ENCODE peak calls at places on chromosome 21, in nine cellular contexts. One of them, this sample, is unnamed.

GRCh38 chr21:29235714-29236197 is 63.0 kb upstream of the BACH1 start:
- DNase-seq in fibroblast of villous mesenchyme: no peak
- DNase-seq in astrocyte of the spinal cord: no peak
- DNase-seq in uterus: no peak
- DNase-seq in sigmoid colon: no peak
- DNase-seq in GM12865: peak; percentile 89
- DNase-seq in Peyer's patch: no peak
- DNase-seq in dorsolateral prefrontal cortex: no peak
- DNase-seq in heart right ventricle: no peak
- DNase-seq in this sample: peak; percentile 73

GRCh38 chr21:41374867-41375533 is 13.2 kb downstream of the MX2 start:
- DNase-seq in fibroblast of villous mesenchyme: no peak
- DNase-seq in astrocyte of the spinal cord: no peak
- DNase-seq in uterus: peak; percentile 4
- DNase-seq in sigmoid colon: no peak
- DNase-seq in GM12865: no peak
- DNase-seq in Peyer's patch: no peak
- DNase-seq in dorsolateral prefrontal cortex: no peak
- DNase-seq in heart right ventricle: no peak
- DNase-seq in this sample: no peak

GRCh38 chr21:34874689-34875513 is 174.2 kb downstream of the RUNX1 start:
- DNase-seq in fibroblast of villous mesenchyme: no peak
- DNase-seq in astrocyte of the spinal cord: no peak
- DNase-seq in uterus: no peak
- DNase-seq in sigmoid colon: no peak
- DNase-seq in GM12865: peak; percentile 58
- DNase-seq in Peyer's patch: no peak
- DNase-seq in dorsolateral prefrontal cortex: no peak
- DNase-seq in heart right ventricle: no peak
- DNase-seq in this sample: no peak

GRCh38 chr21:45482899-45483821 is 59.1 kb downstream of the SLC19A1 start:
- DNase-seq in fibroblast of villous mesenchyme: no peak
- DNase-seq in astrocyte of the spinal cord: no peak
- DNase-seq in uterus: no peak
- DNase-seq in sigmoid colon: no peak
- DNase-seq in GM12865: no peak
- DNase-seq in Peyer's patch: no peak
- DNase-seq in dorsolateral prefrontal cortex: no peak
- DNase-seq in heart right ventricle: peak; percentile 25
- DNase-seq in this sample: no peak

GRCh38 chr21:41228006-41228370 is 60.0 kb downstream of the BACE2 start:
- DNase-seq in fibroblast of villous mesenchyme: no peak
- DNase-seq in astrocyte of the spinal cord: no peak
- DNase-seq in uterus: no peak
- DNase-seq in sigmoid colon: no peak
- DNase-seq in GM12865: no peak
- DNase-seq in Peyer's patch: no peak
- DNase-seq in dorsolateral prefrontal cortex: no peak
- DNase-seq in heart right ventricle: no peak
- DNase-seq in this sample: no peak

GRCh38 chr21:35395728-35396127 is 346.6 kb upstream of the RUNX1 start:
- DNase-seq in fibroblast of villous mesenchyme: no peak
- DNase-seq in astrocyte of the spinal cord: no peak
- DNase-seq in uterus: no peak
- DNase-seq in sigmoid colon: no peak
- DNase-seq in GM12865: no peak
- DNase-seq in Peyer's patch: no peak
- DNase-seq in dorsolateral prefrontal cortex: no peak
- DNase-seq in heart right ventricle: no peak
- DNase-seq in this sample: no peak

GRCh38 chr21:17783816-17784598 is 35.1 kb downstream of the C21orf91 start:
- DNase-seq in fibroblast of villous mesenchyme: no peak
- DNase-seq in astrocyte of the spinal cord: no peak
- DNase-seq in uterus: no peak
- DNase-seq in sigmoid colon: no peak
- DNase-seq in GM12865: peak; percentile 83
- DNase-seq in Peyer's patch: no peak
- DNase-seq in dorsolateral prefrontal cortex: no peak
- DNase-seq in heart right ventricle: no peak
- DNase-seq in this sample: peak; percentile 73

GRCh38 chr21:38631171-38631570 is 132.9 kb upstream of the ERG start:
- DNase-seq in fibroblast of villous mesenchyme: no peak
- DNase-seq in astrocyte of the spinal cord: peak; percentile 59
- DNase-seq in uterus: no peak
- DNase-seq in sigmoid colon: no peak
- DNase-seq in GM12865: no peak
- DNase-seq in Peyer's patch: no peak
- DNase-seq in dorsolateral prefrontal cortex: no peak
- DNase-seq in heart right ventricle: no peak
- DNase-seq in this sample: no peak

GRCh38 chr21:46151989-46152938 is 3.1 kb downstream of the FTCD start:
- DNase-seq in fibroblast of villous mesenchyme: no peak
- DNase-seq in astrocyte of the spinal cord: no peak
- DNase-seq in uterus: peak; percentile 14
- DNase-seq in sigmoid colon: peak; percentile 43
- DNase-seq in GM12865: no peak
- DNase-seq in Peyer's patch: peak; percentile 31
- DNase-seq in dorsolateral prefrontal cortex: peak; percentile 29
- DNase-seq in heart right ventricle: no peak
- DNase-seq in this sample: no peak

GRCh38 chr21:44353200-44353970 is at the start of gene TRPM2:
- DNase-seq in fibroblast of villous mesenchyme: peak; percentile 49
- DNase-seq in astrocyte of the spinal cord: no peak
- DNase-seq in uterus: no peak
- DNase-seq in sigmoid colon: no peak
- DNase-seq in GM12865: peak; percentile 76
- DNase-seq in Peyer's patch: no peak
- DNase-seq in dorsolateral prefrontal cortex: peak; percentile 73
- DNase-seq in heart right ventricle: peak; percentile 64
- DNase-seq in this sample: peak; percentile 37

GRCh38 chr21:40730051-40730760 is 116.8 kb downstream of the DSCAM start:
- DNase-seq in fibroblast of villous mesenchyme: no peak
- DNase-seq in astrocyte of the spinal cord: no peak
- DNase-seq in uterus: no peak
- DNase-seq in sigmoid colon: no peak
- DNase-seq in GM12865: no peak
- DNase-seq in Peyer's patch: no peak
- DNase-seq in dorsolateral prefrontal cortex: no peak
- DNase-seq in heart right ventricle: no peak
- DNase-seq in this sample: no peak

GRCh38 chr21:34073749-34074282 is 438 bp downstream of the MRPS6 start:
- DNase-seq in fibroblast of villous mesenchyme: no peak
- DNase-seq in astrocyte of the spinal cord: no peak
- DNase-seq in uterus: no peak
- DNase-seq in sigmoid colon: peak; percentile 64
- DNase-seq in GM12865: peak; percentile 52
- DNase-seq in Peyer's patch: peak; percentile 75
- DNase-seq in dorsolateral prefrontal cortex: peak; percentile 56
- DNase-seq in heart right ventricle: peak; percentile 58
- DNase-seq in this sample: no peak

GRCh38 chr21:14956826-14957225 is 108.0 kb downstream of the NRIP1 start:
- DNase-seq in fibroblast of villous mesenchyme: no peak
- DNase-seq in astrocyte of the spinal cord: peak; percentile 55
- DNase-seq in uterus: no peak
- DNase-seq in sigmoid colon: no peak
- DNase-seq in GM12865: no peak
- DNase-seq in Peyer's patch: no peak
- DNase-seq in dorsolateral prefrontal cortex: no peak
- DNase-seq in heart right ventricle: no peak
- DNase-seq in this sample: no peak

GRCh38 chr21:9837946-9838801 is 683.2 kb upstream of the TPTE start:
- DNase-seq in fibroblast of villous mesenchyme: no peak
- DNase-seq in astrocyte of the spinal cord: no peak
- DNase-seq in uterus: no peak
- DNase-seq in sigmoid colon: peak; percentile 66
- DNase-seq in GM12865: no peak
- DNase-seq in Peyer's patch: no peak
- DNase-seq in dorsolateral prefrontal cortex: peak; percentile 47
- DNase-seq in heart right ventricle: no peak
- DNase-seq in this sample: no peak

GRCh38 chr21:33968998-33969353 is 53.4 kb upstream of the ATP5PO start:
- DNase-seq in fibroblast of villous mesenchyme: no peak
- DNase-seq in astrocyte of the spinal cord: no peak
- DNase-seq in uterus: no peak
- DNase-seq in sigmoid colon: no peak
- DNase-seq in GM12865: no peak
- DNase-seq in Peyer's patch: no peak
- DNase-seq in dorsolateral prefrontal cortex: no peak
- DNase-seq in heart right ventricle: no peak
- DNase-seq in this sample: no peak

GRCh38 chr21:45887121-45887611 is 94.4 kb upstream of the COL6A1 start:
- DNase-seq in fibroblast of villous mesenchyme: peak; percentile 13
- DNase-seq in astrocyte of the spinal cord: peak; percentile 60
- DNase-seq in uterus: no peak
- DNase-seq in sigmoid colon: peak; percentile 81
- DNase-seq in GM12865: no peak
- DNase-seq in Peyer's patch: no peak
- DNase-seq in dorsolateral prefrontal cortex: peak; percentile 78
- DNase-seq in heart right ventricle: peak; percentile 64
- DNase-seq in this sample: no peak

GRCh38 chr21:36700295-36700960 is 1.5 kb downstream of the SIM2 start:
- DNase-seq in fibroblast of villous mesenchyme: no peak
- DNase-seq in astrocyte of the spinal cord: no peak
- DNase-seq in uterus: no peak
- DNase-seq in sigmoid colon: no peak
- DNase-seq in GM12865: no peak
- DNase-seq in Peyer's patch: no peak
- DNase-seq in dorsolateral prefrontal cortex: no peak
- DNase-seq in heart right ventricle: no peak
- DNase-seq in this sample: no peak

GRCh38 chr21:36702622-36702968 is 3.7 kb downstream of the SIM2 start:
- DNase-seq in fibroblast of villous mesenchyme: no peak
- DNase-seq in astrocyte of the spinal cord: no peak
- DNase-seq in uterus: no peak
- DNase-seq in sigmoid colon: no peak
- DNase-seq in GM12865: no peak
- DNase-seq in Peyer's patch: no peak
- DNase-seq in dorsolateral prefrontal cortex: no peak
- DNase-seq in heart right ventricle: no peak
- DNase-seq in this sample: no peak

GRCh38 chr21:36699546-36700294 is 805 bp downstream of the SIM2 start:
- DNase-seq in fibroblast of villous mesenchyme: no peak
- DNase-seq in astrocyte of the spinal cord: no peak
- DNase-seq in uterus: no peak
- DNase-seq in sigmoid colon: no peak
- DNase-seq in GM12865: no peak
- DNase-seq in Peyer's patch: no peak
- DNase-seq in dorsolateral prefrontal cortex: no peak
- DNase-seq in heart right ventricle: no peak
- DNase-seq in this sample: no peak

GRCh38 chr21:36701912-36702621 is 3.2 kb downstream of the SIM2 start:
- DNase-seq in fibroblast of villous mesenchyme: no peak
- DNase-seq in astrocyte of the spinal cord: no peak
- DNase-seq in uterus: no peak
- DNase-seq in sigmoid colon: no peak
- DNase-seq in GM12865: no peak
- DNase-seq in Peyer's patch: no peak
- DNase-seq in dorsolateral prefrontal cortex: no peak
- DNase-seq in heart right ventricle: no peak
- DNase-seq in this sample: no peak

GRCh38 chr21:36700961-36701911 is 2.3 kb downstream of the SIM2 start:
- DNase-seq in fibroblast of villous mesenchyme: no peak
- DNase-seq in astrocyte of the spinal cord: no peak
- DNase-seq in uterus: no peak
- DNase-seq in sigmoid colon: no peak
- DNase-seq in GM12865: no peak
- DNase-seq in Peyer's patch: no peak
- DNase-seq in dorsolateral prefrontal cortex: no peak
- DNase-seq in heart right ventricle: no peak
- DNase-seq in this sample: no peak
- H3K4me3 ChIP-seq in fibroblast of villous mesenchyme: no peak overlapping the region
- H3K4me3 ChIP-seq in astrocyte of the spinal cord: no peak overlapping the region
- H3K4me3 ChIP-seq in uterus: no peak overlapping the region
- H3K4me3 ChIP-seq in sigmoid colon: no peak overlapping the region
- H3K4me3 ChIP-seq in GM12865: no peak overlapping the region
- H3K4me3 ChIP-seq in Peyer's patch: peak overlapping the region; percentile 35
- H3K4me3 ChIP-seq in dorsolateral prefrontal cortex: peak overlapping the region; percentile 7
- H3K4me3 ChIP-seq in heart right ventricle: peak overlapping the region; percentile 18
- H3K4me3 ChIP-seq in this sample: no peak overlapping the region

GRCh38 chr21:39712976-39713375 is 32.0 kb upstream of the IGSF5 start:
- DNase-seq in fibroblast of villous mesenchyme: no peak
- DNase-seq in astrocyte of the spinal cord: no peak
- DNase-seq in uterus: no peak
- DNase-seq in sigmoid colon: no peak
- DNase-seq in GM12865: no peak
- DNase-seq in Peyer's patch: no peak
- DNase-seq in dorsolateral prefrontal cortex: no peak
- DNase-seq in heart right ventricle: no peak
- DNase-seq in this sample: no peak
- TF ChIP-seq CTCF in fibroblast of villous mesenchyme: no peak
- TF ChIP-seq CTCF in astrocyte of the spinal cord: no peak
- TF ChIP-seq CTCF in uterus: no peak
- TF ChIP-seq CTCF in sigmoid colon: no peak
- TF ChIP-seq CTCF in GM12865: no peak
- TF ChIP-seq CTCF in Peyer's patch: no peak
- TF ChIP-seq CTCF in dorsolateral prefrontal cortex: no peak
- TF ChIP-seq CTCF in heart right ventricle: no peak
- TF ChIP-seq CTCF in this sample: no peak

DNA sequence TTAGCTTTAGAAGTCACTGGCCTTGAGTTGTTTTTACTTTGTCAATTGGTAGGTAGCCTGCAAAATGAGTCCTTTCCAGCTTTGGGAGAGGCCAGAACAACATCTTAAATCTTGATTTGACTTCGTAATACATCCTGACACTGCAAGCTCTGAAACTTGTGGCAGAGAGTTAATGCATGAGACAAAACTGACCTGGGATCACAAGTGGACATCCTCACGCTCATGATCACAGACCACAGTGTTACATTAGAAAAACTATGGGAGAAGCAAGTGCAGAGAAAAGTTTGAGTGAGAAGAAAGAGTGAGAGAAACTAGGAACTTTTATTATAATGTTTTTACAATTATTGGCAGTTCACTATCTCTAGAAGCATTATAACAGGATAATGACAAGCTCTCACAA is 550.9 kb downstream of the USP25 start:
- DNase-seq in fibroblast of villous mesenchyme: peak; percentile 44
- DNase-seq in astrocyte of the spinal cord: no peak
- DNase-seq in uterus: no peak
- DNase-seq in sigmoid colon: no peak
- DNase-seq in GM12865: no peak
- DNase-seq in Peyer's patch: no peak
- DNase-seq in dorsolateral prefrontal cortex: no peak
- DNase-seq in heart right ventricle: no peak
- DNase-seq in this sample: no peak
- H3K4me3 ChIP-seq in fibroblast of villous mesenchyme: no peak overlapping the region
- H3K4me3 ChIP-seq in astrocyte of the spinal cord: peak overlapping the region; percentile 30
- H3K4me3 ChIP-seq in uterus: peak overlapping the region; percentile 36
- H3K4me3 ChIP-seq in sigmoid colon: no peak overlapping the region
- H3K4me3 ChIP-seq in GM12865: no peak overlapping the region
- H3K4me3 ChIP-seq in Peyer's patch: no peak overlapping the region
- H3K4me3 ChIP-seq in dorsolateral prefrontal cortex: peak overlapping the region; percentile 35
- H3K4me3 ChIP-seq in heart right ventricle: no peak overlapping the region
- H3K4me3 ChIP-seq in this sample: no peak overlapping the region

DNA sequence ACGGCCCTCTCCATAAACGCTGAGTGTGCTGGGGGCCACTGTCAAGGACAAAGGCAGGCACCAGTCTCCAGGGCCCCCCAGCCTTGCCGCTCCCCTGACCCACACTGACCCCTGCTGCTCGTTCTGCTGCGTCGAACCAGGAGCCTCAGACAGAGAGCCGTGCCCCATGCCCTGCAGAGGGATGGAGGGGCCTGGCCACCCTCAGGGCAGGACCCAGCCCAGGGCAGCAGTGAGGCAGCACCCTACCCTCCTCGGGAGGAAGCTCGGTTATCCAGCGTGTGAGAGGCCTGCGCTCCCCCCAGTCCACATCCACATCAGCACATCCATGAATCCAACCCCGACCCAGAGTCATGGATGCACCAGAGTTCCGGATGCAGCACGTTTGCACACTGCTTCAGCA is 15.1 kb downstream of the WDR4 start:
- DNase-seq in fibroblast of villous mesenchyme: no peak
- DNase-seq in astrocyte of the spinal cord: no peak
- DNase-seq in uterus: no peak
- DNase-seq in sigmoid colon: no peak
- DNase-seq in GM12865: no peak
- DNase-seq in Peyer's patch: no peak
- DNase-seq in dorsolateral prefrontal cortex: no peak
- DNase-seq in heart right ventricle: no peak
- DNase-seq in this sample: no peak
- TF ChIP-seq CTCF in fibroblast of villous mesenchyme: no peak
- TF ChIP-seq CTCF in astrocyte of the spinal cord: no peak
- TF ChIP-seq CTCF in uterus: no peak
- TF ChIP-seq CTCF in sigmoid colon: no peak
- TF ChIP-seq CTCF in GM12865: no peak
- TF ChIP-seq CTCF in Peyer's patch: no peak
- TF ChIP-seq CTCF in dorsolateral prefrontal cortex: no peak
- TF ChIP-seq CTCF in heart right ventricle: no peak
- TF ChIP-seq CTCF in this sample: no peak

This sample was measured in GM12864.